ENCODE peak calls at places on chromosome 1, in seven cellular contexts. One of them, this sample, is unnamed.

GRCh38 chr1:89995595-89996397 is 886 bp downstream of the ZNF326 start:
- DNase-seq in LNCaP clone FGC: no peak
- DNase-seq in Jurkat, Clone E6-1: no peak
- DNase-seq in C1 segment of cervical spinal cord: no peak
- DNase-seq in HFF-Myc: no peak
- DNase-seq in activated T-helper 1 cell treated with Interleukin-2 at 50 U/mL for 16 hours: no peak
- DNase-seq in fibroblast of lung: peak; percentile 35
- DNase-seq in this sample: no peak

GRCh38 chr1:225657462-225657989 is 4.6 kb upstream of the ENAH start:
- DNase-seq in LNCaP clone FGC: peak; percentile 95
- DNase-seq in Jurkat, Clone E6-1: no peak
- DNase-seq in C1 segment of cervical spinal cord: no peak
- DNase-seq in activated T-helper 1 cell treated with Interleukin-2 at 50 U/mL for 16 hours: no peak
- DNase-seq in HFF-Myc: peak; percentile 71
- DNase-seq in fibroblast of lung: peak; percentile 88
- DNase-seq in this sample: no peak

GRCh38 chr1:81179239-81179638 is 621.5 kb upstream of the ADGRL2 start:
- DNase-seq in fibroblast of lung: peak; percentile 85
- DNase-seq in HFF-Myc: peak; percentile 61
- DNase-seq in activated T-helper 1 cell treated with Interleukin-2 at 50 U/mL for 16 hours: no peak
- DNase-seq in LNCaP clone FGC: no peak
- DNase-seq in C1 segment of cervical spinal cord: no peak
- DNase-seq in Jurkat, Clone E6-1: no peak
- DNase-seq in this sample: no peak

GRCh38 chr1:113201560-113201959 is 128.6 kb downstream of the LRIG2 start:
- DNase-seq in HFF-Myc: no peak
- DNase-seq in C1 segment of cervical spinal cord: no peak
- DNase-seq in LNCaP clone FGC: no peak
- DNase-seq in activated T-helper 1 cell treated with Interleukin-2 at 50 U/mL for 16 hours: no peak
- DNase-seq in Jurkat, Clone E6-1: no peak
- DNase-seq in fibroblast of lung: no peak
- DNase-seq in this sample: no peak

GRCh38 chr1:2208309-2209239 is 14.0 kb upstream of the FAAP20 start:
- DNase-seq in LNCaP clone FGC: peak; percentile 75
- DNase-seq in HFF-Myc: no peak
- DNase-seq in activated T-helper 1 cell treated with Interleukin-2 at 50 U/mL for 16 hours: no peak
- DNase-seq in C1 segment of cervical spinal cord: no peak
- DNase-seq in fibroblast of lung: peak; percentile 92
- DNase-seq in Jurkat, Clone E6-1: no peak
- DNase-seq in this sample: no peak

GRCh38 chr1:182002570-182002969 is 58.9 kb downstream of the ZNF648 start:
- DNase-seq in LNCaP clone FGC: no peak
- DNase-seq in fibroblast of lung: no peak
- DNase-seq in activated T-helper 1 cell treated with Interleukin-2 at 50 U/mL for 16 hours: no peak
- DNase-seq in C1 segment of cervical spinal cord: no peak
- DNase-seq in Jurkat, Clone E6-1: no peak
- DNase-seq in HFF-Myc: no peak
- DNase-seq in this sample: no peak

GRCh38 chr1:200410566-200410878 is 686 bp upstream of the ZNF281 start:
- DNase-seq in C1 segment of cervical spinal cord: no peak
- DNase-seq in activated T-helper 1 cell treated with Interleukin-2 at 50 U/mL for 16 hours: no peak
- DNase-seq in LNCaP clone FGC: peak; percentile 86
- DNase-seq in HFF-Myc: no peak
- DNase-seq in fibroblast of lung: peak; percentile 40
- DNase-seq in Jurkat, Clone E6-1: peak; percentile 62
- DNase-seq in this sample: no peak

GRCh38 chr1:174157157-174157806 is 2.0 kb upstream of the RABGAP1L start:
- DNase-seq in C1 segment of cervical spinal cord: no peak
- DNase-seq in activated T-helper 1 cell treated with Interleukin-2 at 50 U/mL for 16 hours: no peak
- DNase-seq in LNCaP clone FGC: no peak
- DNase-seq in fibroblast of lung: peak; percentile 18
- DNase-seq in HFF-Myc: no peak
- DNase-seq in Jurkat, Clone E6-1: no peak
- DNase-seq in this sample: no peak

GRCh38 chr1:233665575-233666270 is 51.8 kb downstream of the KCNK1 start:
- DNase-seq in activated T-helper 1 cell treated with Interleukin-2 at 50 U/mL for 16 hours: no peak
- DNase-seq in C1 segment of cervical spinal cord: no peak
- DNase-seq in fibroblast of lung: no peak
- DNase-seq in Jurkat, Clone E6-1: no peak
- DNase-seq in LNCaP clone FGC: no peak
- DNase-seq in HFF-Myc: no peak
- DNase-seq in this sample: no peak

This sample was measured in anterior cingulate cortex.